ENCODE peak calls at places on chromosome 18, in seven cellular contexts. R, D, E, T, O, K and M are unnamed samples.

GRCh38 chr18:73908323-73908722 is 239.3 kb downstream of the FBXO15 start:
- DNase-seq in O (peak), T (no peak), K (peak), D (no peak), R (no peak), E (peak), M (no peak)

GRCh38 chr18:45889419-45890059 is 64.1 kb downstream of the SIGLEC15 start:
- DNase-seq in E (no peak), D (no peak), O (no peak), R (no peak), K (no peak), T (no peak), M (no peak)

GRCh38 chr18:74196220-74197119 is 48.1 kb downstream of the TIMM21 start:
- DNase-seq in O (peak), K (peak), D (peak), R (peak), T (peak), E (peak), M (no peak)

GRCh38 chr18:75034937-75035336 is 174.0 kb downstream of the PTGR3 start:
- DNase-seq in R (no peak), K (no peak), O (no peak), T (no peak), D (no peak), E (no peak), M (no peak)

GRCh38 chr18:79353238-79353637 is 42.5 kb upstream of the NFATC1 start:
- DNase-seq in O (no peak), E (peak), T (no peak), D (no peak), K (no peak), R (no peak), M (no peak)

GRCh38 chr18:2932247-2933181 is 80.4 kb downstream of the LPIN2 start:
- DNase-seq in D (peak), K (peak), R (no peak), E (peak), O (peak), T (no peak), M (no peak)

GRCh38 chr18:63317982-63318881 is 1.3 kb downstream of the BCL2 start:
- DNase-seq in E (no peak), D (peak), R (peak), K (peak), O (no peak), T (no peak), M (no peak)

GRCh38 chr18:75358928-75359327 is 68.6 kb downstream of the SMIM21 start:
- DNase-seq in O (peak), E (no peak), T (no peak), D (no peak), R (no peak), K (no peak), M (no peak)

GRCh38 chr18:68233043-68233442 is 481.9 kb downstream of the TMX3 start:
- DNase-seq in E (no peak), R (peak), D (no peak), O (no peak), T (no peak), K (no peak), M (no peak)

GRCh38 chr18:44033144-44033543 is 647.5 kb upstream of the SETBP1 start:
- DNase-seq in D (no peak), O (no peak), T (peak), K (no peak), E (no peak), R (no peak), M (no peak)
- TF ChIP-seq CTCF in D (no peak), O (no peak), T (no peak), K (no peak), E (no peak), R (no peak), M (no peak)

DNA sequence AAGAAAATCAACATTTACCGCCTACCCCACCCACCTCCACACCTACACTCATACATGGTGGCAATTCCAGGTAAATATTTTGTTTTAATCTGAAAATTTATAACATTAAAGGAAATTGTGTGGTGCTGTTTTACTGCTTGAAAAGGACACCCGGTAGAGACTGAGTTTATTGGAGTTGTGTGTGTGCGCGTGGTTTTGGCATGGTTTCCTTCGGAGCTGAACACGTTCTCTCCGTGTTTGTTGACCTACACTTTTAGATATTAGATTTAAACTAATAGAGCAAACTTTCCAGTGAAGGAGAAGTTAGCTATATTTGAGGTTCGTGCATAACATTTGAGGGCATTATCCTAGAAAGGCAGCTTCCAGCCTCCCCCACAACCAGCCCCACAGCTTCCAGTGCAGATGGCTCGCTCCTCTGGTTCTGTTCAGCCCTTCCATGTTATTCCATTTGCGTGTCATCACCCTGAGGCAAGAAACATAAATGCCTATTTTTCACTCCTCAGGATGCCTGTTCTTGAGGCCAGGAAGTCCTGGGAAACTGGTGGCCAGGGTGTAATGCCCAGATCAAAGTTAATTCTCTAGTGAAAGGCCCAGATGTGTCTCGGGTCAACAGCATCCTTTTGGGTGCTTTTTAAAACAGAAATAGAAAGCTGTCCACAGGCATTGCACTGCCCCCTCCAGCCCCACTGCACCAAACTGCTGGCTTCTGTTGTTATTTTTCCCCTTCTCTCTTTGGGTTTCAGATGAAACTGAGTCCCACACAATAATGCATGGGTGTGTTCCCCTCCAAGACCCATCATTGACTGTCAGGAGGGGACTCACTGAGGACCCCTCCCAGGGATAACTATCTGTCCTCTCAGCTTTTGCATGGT is 190.2 kb downstream of the SETBP1 start:
- DNase-seq in O (no peak), T (no peak), K (no peak), D (no peak), R (peak), E (no peak), M (no peak)
- TF ChIP-seq CTCF in O (no peak), T (no peak), K (no peak), D (no peak), R (no peak), E (no peak), M (no peak)

DNA sequence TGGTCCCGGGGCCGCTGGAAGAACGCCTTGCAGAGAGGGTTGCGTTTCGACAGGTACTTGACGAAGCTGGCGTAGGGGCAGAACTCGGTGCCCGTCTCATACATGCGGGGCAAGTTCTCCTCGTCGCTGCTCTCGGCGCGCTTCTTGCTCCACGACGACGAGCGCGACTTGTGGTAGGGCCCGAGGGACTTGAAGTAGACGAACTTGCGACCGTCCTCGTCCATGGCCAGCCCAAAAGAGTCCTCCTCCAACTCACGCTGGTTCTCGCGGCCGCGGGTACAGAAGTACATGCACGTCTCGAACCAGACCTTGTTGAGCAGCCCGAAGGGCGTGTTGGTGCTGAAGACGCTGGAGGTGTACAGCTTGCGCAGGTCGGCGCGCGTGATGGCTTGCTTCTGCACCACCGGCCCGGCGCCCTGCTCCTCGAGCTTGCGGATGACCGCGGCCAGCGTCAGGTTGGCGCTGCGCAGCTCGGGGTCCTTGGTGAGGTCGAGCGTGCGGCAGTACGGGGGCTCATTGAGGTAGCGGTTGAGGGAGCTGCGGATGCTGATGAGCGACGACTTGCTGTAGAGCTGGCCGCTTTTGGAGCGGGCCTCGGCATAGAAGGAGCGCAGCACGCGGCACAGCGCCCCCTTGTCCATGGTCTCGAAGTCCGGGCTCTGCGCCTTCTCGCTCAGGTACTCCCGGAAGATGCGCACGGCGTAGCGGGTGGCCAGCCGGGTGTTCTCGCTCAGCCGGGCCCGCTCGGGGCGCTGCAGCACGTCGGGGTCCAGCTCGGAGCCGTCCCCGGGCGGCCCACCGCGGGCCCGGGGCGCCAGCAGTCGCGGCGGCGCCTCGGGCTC is 830 bp downstream of the KCTD1 start:
- DNase-seq in R (peak), K (peak), E (peak), O (peak), D (peak), T (peak), M (no peak)
- TF ChIP-seq CTCF in R (peak), K (peak), E (peak), O (peak), D (peak), T (peak), M (no peak)

GRCh38 chr18:12531747-12532146 is 124.0 kb downstream of the PRELID3A start:
- DNase-seq in O (no peak), D (no peak), T (no peak), R (no peak), K (no peak), E (peak), M (no peak)
- TF ChIP-seq CTCF in O (no peak), D (no peak), T (no peak), R (peak), K (no peak), E (no peak), M (no peak)